ENCODE peak calls at places on chromosomes 2 and 18, in ten cellular contexts. C, Z, M, U, Q, L, W, E, S and A are unnamed samples.
A peak's percentile ranks its signal among the peaks of the same experiment; 100 is the strongest.

GRCh38 chr18:31954349-31954748 is 11.4 kb upstream of the TRAPPC8 start:
- DNase-seq in Z (no peak), M (no peak), Q (peak; percentile 47), L (peak; percentile 21), E (no peak), S (peak; percentile 46), W (no peak), U (no peak), C (no peak), A (peak; percentile 2)

GRCh38 chr2:47237375-47238357 is 82.6 kb upstream of the STPG4 start:
- DNase-seq in W (no peak), E (no peak), Z (no peak), Q (no peak), C (peak; percentile 74), L (peak; percentile 92), U (no peak), M (no peak), S (peak; percentile 84), A (no peak)

GRCh38 chr18:37453754-37454153 is 111.8 kb downstream of the CELF4 start:
- DNase-seq in W (no peak), E (no peak), M (no peak), Q (no peak), Z (no peak), U (no peak), S (no peak), C (no peak), L (no peak), A (no peak)

GRCh38 chr2:106960633-106961205 is 74.8 kb upstream of the ST6GAL2 start:
- DNase-seq in L (no peak), S (peak; percentile 63), U (no peak), Q (no peak), W (no peak), C (no peak), M (no peak), Z (no peak), E (no peak), A (no peak)

GRCh38 chr2:196131384-196131861 is 40.0 kb downstream of the STK17B start:
- DNase-seq in L (peak; percentile 60), W (no peak), U (peak; percentile 26), S (peak; percentile 25), C (no peak), E (peak; percentile 59), Z (no peak), M (no peak), Q (peak; percentile 19), A (no peak)

GRCh38 chr2:9668686-9669338 is 38.0 kb upstream of the YWHAQ start:
- DNase-seq in W (no peak), U (peak; percentile 40), L (no peak), Q (no peak), M (no peak), S (no peak), E (no peak), C (no peak), Z (no peak), A (no peak)

GRCh38 chr2:173355132-173355865 is 627 bp downstream of the CDCA7 start:
- DNase-seq in W (no peak), L (peak; percentile 54), Z (peak; percentile 56), S (peak; percentile 62), Q (peak; percentile 56), E (peak; percentile 35), M (peak; percentile 86), C (peak; percentile 53), U (peak; percentile 9), A (peak; percentile 44)

GRCh38 chr2:67243919-67244318 is 153.2 kb upstream of the ETAA1 start:
- DNase-seq in E (no peak), W (no peak), U (no peak), Z (no peak), C (no peak), M (no peak), S (no peak), L (no peak), Q (no peak), A (no peak)

GRCh38 chr2:85830645-85831044 is 58.1 kb downstream of the ST3GAL5 start:
- DNase-seq in Q (no peak), E (peak; percentile 35), U (no peak), C (no peak), M (no peak), W (no peak), L (no peak), Z (no peak), S (no peak), A (no peak)
- TF ChIP-seq CTCF in Q (no peak), E (no peak), U (no peak), C (no peak), M (no peak), W (peak; percentile 4), L (no peak), Z (no peak), S (no peak), A (no peak)

GRCh38 chr18:61583548-61583947 is 250.3 kb downstream of the CDH20 start:
- DNase-seq in E (no peak), Z (no peak), L (no peak), Q (no peak), C (no peak), W (no peak), U (no peak), M (no peak), S (no peak), A (no peak)
- TF ChIP-seq CTCF in E (no peak), Z (no peak), L (no peak), Q (no peak), C (no peak), W (no peak), U (no peak), M (no peak), S (no peak), A (no peak)

GRCh38 chr2:167844714-167845530 is 402.5 kb downstream of the STK39 start:
- DNase-seq in E (no peak), W (no peak), Q (peak; percentile 15), L (no peak), M (no peak), U (no peak), Z (no peak), C (no peak), S (no peak), A (no peak)
- TF ChIP-seq CTCF in E (no peak), W (no peak), Q (no peak), L (no peak), M (no peak), U (no peak), Z (no peak), C (no peak), S (no peak), A (no peak)

GRCh38 chr2:234134496-234134895 is 84.0 kb downstream of the SPP2 start:
- DNase-seq in E (no peak), Q (no peak), S (no peak), W (no peak), U (no peak), M (no peak), Z (no peak), L (no peak), C (no peak), A (no peak)

GRCh38 chr2:234130734-234131133 is 80.2 kb downstream of the SPP2 start:
- DNase-seq in Q (no peak), M (no peak), S (no peak), L (no peak), Z (no peak), U (no peak), W (no peak), C (no peak), E (no peak), A (no peak)

GRCh38 chr2:234136461-234136860 is 86.0 kb downstream of the SPP2 start:
- DNase-seq in C (no peak), Z (no peak), E (no peak), U (no peak), Q (peak; percentile 52), W (no peak), M (no peak), S (peak; percentile 54), L (no peak), A (peak; percentile 6)

GRCh38 chr2:234135750-234136221 is 85.3 kb downstream of the SPP2 start:
- DNase-seq in Q (peak; percentile 80), Z (peak; percentile 66), U (peak; percentile 43), C (peak; percentile 35), S (peak; percentile 82), E (peak; percentile 71), M (peak; percentile 86), W (no peak), L (peak; percentile 84), A (peak; percentile 73)

GRCh38 chr2:234133004-234133403 is 82.5 kb downstream of the SPP2 start:
- DNase-seq in S (peak; percentile 42), Q (no peak), C (no peak), M (no peak), L (no peak), Z (no peak), U (peak; percentile 51), W (no peak), E (no peak), A (peak; percentile 89)
- TF ChIP-seq CTCF in S (no peak), Q (no peak), C (no peak), M (no peak), L (no peak), Z (no peak), U (no peak), W (no peak), E (no peak), A (peak; percentile 26)

GRCh38 chr2:19649107-19649506 is 252.7 kb downstream of the TTC32 start:
- DNase-seq in Q (no peak), S (peak; percentile 79), C (no peak), W (no peak), M (no peak), U (no peak), Z (no peak), L (peak; percentile 37), E (no peak), A (no peak)
- TF ChIP-seq CTCF in Q (no peak), S (peak; percentile 4), C (no peak), W (peak; percentile 23), M (no peak), U (no peak), Z (no peak), L (peak; percentile 7), E (no peak), A (no peak)

DNA sequence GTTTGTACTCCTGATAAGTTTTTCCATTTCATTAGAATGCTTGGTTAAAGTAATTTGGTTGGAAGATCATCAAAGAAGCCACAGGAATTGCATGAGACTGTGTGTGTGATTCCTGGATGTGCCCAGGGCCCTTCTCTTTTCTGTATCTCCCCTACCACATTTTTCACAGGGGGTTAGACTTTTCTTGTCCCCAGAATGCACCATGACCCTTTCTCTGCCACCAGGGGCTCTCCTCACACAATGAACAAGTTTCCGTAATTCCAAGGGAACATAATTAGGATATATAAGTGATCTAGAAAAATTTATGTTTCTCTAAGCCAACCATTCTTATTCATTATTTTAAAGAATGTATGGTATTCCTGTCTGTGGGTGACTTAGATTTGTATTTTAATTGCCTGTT is 291.8 kb downstream of the NEDD4L start:
- DNase-seq in S (peak; percentile 25), Q (no peak), C (no peak), Z (no peak), E (no peak), M (no peak), W (no peak), U (no peak), L (no peak), A (no peak)
- TF ChIP-seq CTCF in S (peak; percentile 36), Q (no peak), C (no peak), Z (no peak), E (no peak), M (no peak), W (peak; percentile 40), U (peak; percentile 8), L (peak; percentile 40), A (no peak)

GRCh38 chr2:231411871-231412615 is 16.5 kb downstream of the B3GNT7 start:
- DNase-seq in U (peak; percentile 77), C (peak; percentile 88), Q (peak; percentile 95), Z (peak; percentile 96), E (peak; percentile 90), L (peak; percentile 67), S (peak; percentile 75), W (peak; percentile 29), M (peak; percentile 94), A (peak; percentile 74)
- TF ChIP-seq CTCF in U (peak; percentile 73), C (peak; percentile 90), Q (peak; percentile 91), Z (peak; percentile 67), E (peak; percentile 87), L (peak; percentile 91), S (peak; percentile 87), W (peak; percentile 93), M (peak; percentile 87), A (peak; percentile 91)

GRCh38 chr2:14634223-14634884 is 1.8 kb downstream of the LRATD1 start:
- DNase-seq in W (no peak), E (no peak), Z (peak; percentile 90), L (peak; percentile 22), S (peak; percentile 76), C (peak; percentile 88), Q (peak; percentile 91), M (peak; percentile 72), U (peak; percentile 92), A (peak; percentile 84)
- TF ChIP-seq CTCF in W (peak; percentile 82), E (no peak), Z (peak; percentile 60), L (peak; percentile 53), S (peak; percentile 61), C (peak; percentile 73), Q (peak; percentile 60), M (peak; percentile 63), U (peak; percentile 76), A (peak; percentile 84)